ENCODE peak calls at places on chromosomes 11 and 22, in four cellular contexts. M is SK-N-SH, U is A549, J is suprapubic skin. Y is an unnamed sample.
A peak's percentile ranks its signal among the peaks of the same experiment; 100 is the strongest.

GRCh38 chr11:44110231-44110679 is 14.8 kb downstream of the EXT2 start:
- DNase-seq in U (peak; percentile 72), J (no peak), M (peak; percentile 65), Y (no peak)

GRCh38 chr22:38645430-38645829 is 10.8 kb downstream of the FAM227A start:
- DNase-seq in M (no peak), U (no peak), J (no peak), Y (no peak)

GRCh38 chr11:75421035-75421602 is 11.9 kb downstream of the KLHL35 start:
- DNase-seq in J (peak; percentile 52), U (no peak), M (peak; percentile 60), Y (no peak)

GRCh38 chr11:134283461-134284230 is 7.5 kb downstream of the GLB1L3 start:
- DNase-seq in U (no peak), J (no peak), M (no peak), Y (peak; percentile 52)

GRCh38 chr11:103035656-103036434 is 56.1 kb downstream of the DCUN1D5 start:
- DNase-seq in M (peak; percentile 43), J (no peak), U (peak; percentile 11), Y (no peak)

GRCh38 chr11:47499160-47499559 is 50.2 kb upstream of the RAPSN start:
- DNase-seq in J (no peak), M (no peak), U (no peak), Y (no peak)

GRCh38 chr11:12410006-12410728 is 32.8 kb downstream of the PARVA start:
- DNase-seq in U (peak; percentile 21), M (peak; percentile 30), J (no peak), Y (no peak)

GRCh38 chr11:120941000-120941399 is 82.9 kb upstream of the TBCEL start:
- DNase-seq in M (no peak), J (no peak), U (no peak), Y (no peak)

GRCh38 chr11:123302751-123303195 is 107.7 kb upstream of the CLMP start:
- DNase-seq in J (no peak), M (no peak), U (no peak), Y (no peak)

GRCh38 chr22:42202048-42202447 is 68.4 kb downstream of the TCF20 start:
- DNase-seq in J (no peak), M (no peak), U (no peak), Y (no peak)

GRCh38 chr11:27084407-27084985 is 43.9 kb downstream of the BBOX1 start:
- DNase-seq in U (no peak), M (no peak), J (no peak), Y (no peak)

GRCh38 chr22:42343136-42343484 is 72.7 kb upstream of the TCF20 start:
- DNase-seq in M (no peak), J (no peak), U (no peak), Y (no peak)

GRCh38 chr22:36398602-36399472 is 11.1 kb upstream of the MYH9 start:
- DNase-seq in M (no peak), J (no peak), U (no peak), Y (no peak)

GRCh38 chr22:35761037-35761436 is 43.4 kb downstream of the APOL5 start:
- DNase-seq in M (peak; percentile 49), U (peak; percentile 15), J (no peak), Y (no peak)

GRCh38 chr11:67996622-67997459 is 7.1 kb downstream of the UNC93B1 start:
- DNase-seq in J (peak; percentile 76), M (peak; percentile 71), U (no peak), Y (peak; percentile 76)

DNA sequence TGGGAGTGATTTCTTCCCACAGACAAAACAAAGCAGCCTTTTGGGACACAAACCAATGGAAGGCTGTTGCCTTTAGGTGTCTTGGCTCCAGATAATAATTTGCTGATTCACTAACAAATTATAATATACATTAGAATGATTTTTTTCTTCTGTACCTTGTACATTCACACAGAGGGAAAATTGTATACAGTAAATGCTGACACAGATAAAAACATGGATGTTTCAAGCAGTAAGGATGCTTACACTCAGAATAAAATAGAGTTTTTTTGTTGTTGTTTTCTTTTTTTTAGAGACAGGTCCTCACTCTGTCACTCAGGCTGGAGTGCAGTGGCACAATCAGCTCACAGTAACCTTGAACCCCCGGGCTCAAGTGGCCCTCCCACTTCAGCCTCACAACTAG is 109.2 kb upstream of the TRPC6 start:
- DNase-seq in M (no peak), U (no peak), J (no peak), Y (no peak)
- H3K4me1 ChIP-seq in M (no peaks in the 10 kb centered on the region), U (peaks cover 6% of the 10 kb centered on the region), J (no peaks in the 10 kb centered on the region), Y (no peaks in the 10 kb centered on the region)

DNA sequence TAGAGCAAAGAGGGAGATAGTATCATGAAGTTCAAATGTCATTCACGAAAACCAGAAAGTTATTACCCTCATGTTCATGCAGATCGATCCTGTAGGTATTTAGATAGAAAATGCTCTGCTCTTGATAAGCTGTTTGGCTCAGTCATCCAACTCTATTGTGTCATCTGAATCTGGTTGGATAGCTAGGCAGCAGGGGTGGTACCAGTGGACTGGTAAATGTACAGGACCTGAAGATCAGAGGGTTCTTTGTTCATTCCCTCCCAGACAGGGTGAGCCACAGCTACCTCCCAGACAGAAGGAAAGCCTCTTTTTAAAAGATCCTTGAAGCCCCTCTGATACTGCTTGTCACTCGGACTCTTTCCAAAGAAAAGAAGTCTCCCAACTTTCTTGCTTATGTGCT is 29.8 kb upstream of the DRD2 start:
- DNase-seq in J (no peak), M (no peak), U (no peak), Y (no peak)
- H3K27ac ChIP-seq in J (peak overlapping the region; percentile 54), M (no peak overlapping the region), U (no peak overlapping the region), Y (no peak overlapping the region)

GRCh38 chr22:49922484-49922883 is 4.0 kb downstream of the CRELD2 start:
- DNase-seq in M (no peak), J (no peak), U (no peak), Y (no peak)

GRCh38 chr22:49921508-49922278 is 3.3 kb downstream of the CRELD2 start:
- DNase-seq in J (no peak), U (no peak), M (no peak), Y (no peak)

GRCh38 chr22:49924113-49924833 is 5.8 kb downstream of the CRELD2 start:
- DNase-seq in M (no peak), J (no peak), U (no peak), Y (peak; percentile 56)

GRCh38 chr22:49922926-49923325 is 4.5 kb downstream of the CRELD2 start:
- DNase-seq in U (no peak), M (no peak), J (no peak), Y (no peak)

GRCh38 chr22:49923445-49923844 is 5.0 kb downstream of the CRELD2 start:
- DNase-seq in J (no peak), U (no peak), M (no peak), Y (peak; percentile 72)
- TF ChIP-seq EP300 in J (no peak), U (no peak), M (no peak), Y (no peak)

GRCh38 chr11:92101845-92102244 is 122.8 kb upstream of the FAT3 start:
- DNase-seq in U (no peak), J (no peak), M (no peak), Y (no peak)
- H3K4me1 ChIP-seq in U (no peaks in the 10 kb centered on the region), J (no peaks in the 10 kb centered on the region), M (no peaks in the 10 kb centered on the region), Y (no peaks in the 10 kb centered on the region)

DNA sequence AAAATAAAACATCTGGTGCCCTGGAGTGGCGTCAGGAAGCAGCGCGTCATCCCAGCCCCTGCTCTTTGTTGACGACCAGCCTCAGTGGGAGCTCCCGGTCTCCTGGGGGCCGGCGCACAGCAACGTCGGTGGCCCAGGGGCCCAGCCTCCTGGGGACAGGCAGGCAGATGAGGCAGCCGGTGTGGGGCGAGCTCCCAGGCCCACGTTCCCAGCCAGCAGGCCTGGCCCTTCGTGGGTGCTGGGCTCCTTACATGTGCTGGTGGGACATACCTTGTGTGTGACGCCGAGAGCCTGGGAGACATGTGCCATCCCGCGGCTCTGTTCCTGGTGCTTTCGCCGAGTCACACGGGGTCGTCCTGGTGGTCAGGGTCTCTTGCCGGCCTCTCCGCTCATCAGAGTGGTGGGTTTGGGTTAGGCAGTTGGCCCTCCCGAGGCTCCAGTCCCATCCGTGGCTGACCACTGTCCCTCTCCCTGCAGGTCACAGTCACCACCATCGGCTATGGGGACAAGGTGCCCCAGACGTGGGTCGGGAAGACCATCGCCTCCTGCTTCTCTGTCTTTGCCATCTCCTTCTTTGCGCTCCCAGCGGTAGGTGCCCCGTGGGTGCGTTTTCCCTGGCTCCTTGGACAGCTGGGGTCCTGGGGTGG is 116.7 kb downstream of the KCNQ1OT1 start:
- DNase-seq in M (no peak), J (peak; percentile 62), U (no peak), Y (peak; percentile 71)
- H3K27ac ChIP-seq in M (peak overlapping the region; percentile 78), J (no peak overlapping the region), U (no peak overlapping the region), Y (no peak overlapping the region)

GRCh38 chr11:1478011-1478410 is 8.6 kb downstream of the MOB2 start:
- DNase-seq in M (no peak), U (no peak), J (peak; percentile 48), Y (peak; percentile 73)
- TF ChIP-seq EP300 in M (no peak), U (no peak), J (no peak), Y (no peak)